ENCODE peak calls at places on chromosomes 16 and 17, in seven cellular contexts. O is upper lobe of left lung; U is amygdala; M is transverse colon; F is NCI-H1092; X is stimulated activated CD4-positive, alpha-beta T cell treated with anti-CD3 and anti-CD28 coated beads, Interleukin-1b, Interleukin-23, amount 100 ng/mL, for 1 hour; V is NCI-H460. B is an unnamed sample.

GRCh38 chr16:11977206-11978041 is 890 bp downstream of the SNX29 start:
- DNase-seq in O (no peak), U (no peak), M (peak), F (no peak), X (no peak), V (no peak), B (peak)

GRCh38 chr17:55354941-55355340 is 66.7 kb downstream of the MMD start:
- DNase-seq in O (no peak), U (no peak), M (no peak), F (no peak), X (no peak), V (no peak), B (no peak)

GRCh38 chr16:85586360-85587145 is 26.6 kb upstream of the GSE1 start:
- DNase-seq in O (no peak), U (peak), M (peak), F (peak), X (no peak), V (no peak), B (no peak)

GRCh38 chr16:27766166-27766925 is 216.4 kb downstream of the KATNIP start:
- DNase-seq in O (no peak), U (no peak), M (no peak), F (no peak), X (no peak), V (no peak), B (no peak)

GRCh38 chr17:41559548-41559947 is 12.3 kb downstream of the KRT9 start:
- DNase-seq in O (no peak), U (no peak), M (no peak), F (no peak), X (no peak), V (no peak), B (no peak)

GRCh38 chr17:8881606-8882005 is 14.1 kb upstream of the PIK3R6 start:
- DNase-seq in O (no peak), U (no peak), M (no peak), F (no peak), X (no peak), V (no peak), B (no peak)

GRCh38 chr17:29124135-29124930 is 55.9 kb downstream of the MYO18A start:
- DNase-seq in O (peak), U (no peak), M (no peak), F (peak), X (no peak), V (peak), B (peak)

GRCh38 chr17:78958556-78959191 is 21.0 kb downstream of the LGALS3BP start:
- DNase-seq in O (no peak), U (no peak), M (peak), F (no peak), X (no peak), V (no peak), B (peak)

GRCh38 chr17:39064374-39064773 is 87.1 kb downstream of the PLXDC1 start:
- DNase-seq in O (no peak), U (no peak), M (no peak), F (no peak), X (no peak), V (no peak), B (peak)

GRCh38 chr16:50688867-50689266 is 4.5 kb upstream of the NOD2 start:
- DNase-seq in O (no peak), U (no peak), M (no peak), F (no peak), X (no peak), V (no peak), B (no peak)

GRCh38 chr16:89586853-89587252 is 11.3 kb downstream of the CPNE7 start:
- DNase-seq in O (peak), U (no peak), M (peak), F (no peak), X (no peak), V (no peak), B (no peak)

GRCh38 chr17:8222380-8222629 is 11.9 kb upstream of the AURKB start:
- DNase-seq in O (no peak), U (peak), M (no peak), F (no peak), X (no peak), V (peak), B (no peak)

GRCh38 chr17:59848778-59849177 is 44.0 kb downstream of the TUBD1 start:
- DNase-seq in O (peak), U (no peak), M (peak), F (no peak), X (no peak), V (no peak), B (peak)

GRCh38 chr17:39979865-39980401 is 674 bp upstream of the PSMD3 start:
- DNase-seq in O (no peak), U (peak), M (peak), F (no peak), X (no peak), V (no peak), B (no peak)

GRCh38 chr17:18315498-18316360 is 636 bp downstream of the SMCR8 start:
- DNase-seq in O (peak), U (no peak), M (peak), F (no peak), X (no peak), V (no peak), B (no peak)

GRCh38 chr16:88531346-88531745 is 38.9 kb upstream of the ZC3H18 start:
- DNase-seq in O (no peak), U (no peak), M (no peak), F (no peak), X (no peak), V (no peak), B (no peak)

GRCh38 chr17:21252289-21252874 is 828 bp downstream of the NATD1 start:
- DNase-seq in O (no peak), U (no peak), M (no peak), F (no peak), X (no peak), V (no peak), B (no peak)

GRCh38 chr17:42559076-42559475 is 2.9 kb upstream of the COASY start:
- DNase-seq in O (peak), U (no peak), M (peak), F (no peak), X (no peak), V (no peak), B (no peak)

GRCh38 chr17:1170739-1171138 is 9.0 kb downstream of the ABR start:
- DNase-seq in O (no peak), U (no peak), M (no peak), F (no peak), X (no peak), V (no peak), B (no peak)

GRCh38 chr17:40615295-40615988 is 32.2 kb downstream of the SMARCE1 start:
- DNase-seq in O (peak), U (no peak), M (peak), F (peak), X (no peak), V (peak), B (peak)

B was measured in kidney tubule cell.